ENCODE peak calls at places on chromosomes 3 and 15, in seven cellular contexts. S is naive thymus-derived CD8-positive, alpha-beta T cell; M is head of caudate nucleus; N is psoas muscle; P is NCI-H510A; L is pancreas; U is nephron progenitor cell. Q is an unnamed sample.

GRCh38 chr15:100940785-100941379 is 21.7 kb downstream of the LRRK1 start:
- DNase-seq in S (no peak), M (no peak), N (no peak), P (no peak), L (no peak), U (no peak), Q (no peak)

GRCh38 chr3:99317196-99317595 is 321.2 kb upstream of the COL8A1 start:
- DNase-seq in S (no peak), M (no peak), N (no peak), P (no peak), L (no peak), U (no peak), Q (no peak)

GRCh38 chr15:58988011-58988785 is 735 bp downstream of the RNF111 start:
- DNase-seq in S (no peak), M (peak), N (peak), P (peak), L (peak), U (peak), Q (peak)

GRCh38 chr15:35741881-35742280 is 195.9 kb upstream of the DPH6 start:
- DNase-seq in S (no peak), M (no peak), N (no peak), P (no peak), L (no peak), U (no peak), Q (no peak)

GRCh38 chr3:30836141-30836540 is 58.3 kb downstream of the GADL1 start:
- DNase-seq in S (no peak), M (no peak), N (no peak), P (no peak), L (no peak), U (no peak), Q (no peak)

GRCh38 chr3:149599236-149599635 is 58.6 kb downstream of the WWTR1 start:
- DNase-seq in S (no peak), M (no peak), N (no peak), P (no peak), L (no peak), U (no peak), Q (no peak)

GRCh38 chr3:50303038-50303815 is at the start of gene HYAL1:
- DNase-seq in S (no peak), M (no peak), N (peak), P (no peak), L (no peak), U (peak), Q (peak)

GRCh38 chr3:71201939-71202338 is 381.6 kb downstream of the FOXP1 start:
- DNase-seq in S (no peak), M (peak), N (peak), P (no peak), L (no peak), U (no peak), Q (peak)

GRCh38 chr15:42159381-42160015 is 3.1 kb upstream of the PLA2G4F start:
- DNase-seq in S (no peak), M (no peak), N (peak), P (no peak), L (no peak), U (no peak), Q (no peak)

GRCh38 chr3:126184465-126185000 is 4.1 kb upstream of the ALDH1L1 start:
- DNase-seq in S (no peak), M (no peak), N (no peak), P (no peak), L (no peak), U (no peak), Q (no peak)

GRCh38 chr3:49899815-49900214 is 3.9 kb downstream of the MST1R start:
- DNase-seq in S (no peak), M (no peak), N (no peak), P (no peak), L (no peak), U (peak), Q (no peak)

GRCh38 chr3:56890448-56891083 is 88.8 kb upstream of the ARHGEF3 start:
- DNase-seq in S (peak), M (no peak), N (no peak), P (no peak), L (no peak), U (no peak), Q (no peak)

GRCh38 chr15:101296418-101297405 is 1.7 kb upstream of the SNRPA1 start:
- DNase-seq in S (no peak), M (no peak), N (no peak), P (no peak), L (no peak), U (no peak), Q (no peak)

GRCh38 chr3:14374444-14374883 is 27.9 kb upstream of the SLC6A6 start:
- DNase-seq in S (no peak), M (no peak), N (peak), P (no peak), L (no peak), U (peak), Q (no peak)